ENCODE peak calls at places on chromosomes 11 and 22, in nine cellular contexts. T, K, A, X, Y, R, Z, S and O are unnamed samples.

GRCh38 chr22:37008365-37008764 is 10.9 kb downstream of the TST start:
- DNase-seq in K (peak; percentile 18), X (no peak), R (no peak), S (no peak), Y (no peak), A (no peak), T (no peak), Z (no peak), O (no peak)

GRCh38 chr11:65790902-65791650 is 4.2 kb downstream of the OVOL1 start:
- DNase-seq in Z (no peak), A (no peak), Y (no peak), T (no peak), X (no peak), K (no peak), R (no peak), S (no peak), O (no peak)

GRCh38 chr11:109808569-109808968 is 284.6 kb upstream of the ZC3H12C start:
- DNase-seq in A (no peak), S (no peak), Y (no peak), Z (no peak), R (no peak), X (no peak), K (peak; percentile 20), T (no peak), O (no peak)

GRCh38 chr22:24105018-24105360 is 76.3 kb upstream of the SUSD2 start:
- DNase-seq in S (peak; percentile 79), T (no peak), Z (no peak), Y (no peak), X (no peak), R (no peak), A (no peak), K (no peak), O (no peak)

GRCh38 chr11:1116104-1116503 is 41.4 kb downstream of the MUC2 start:
- DNase-seq in Z (no peak), X (no peak), T (no peak), S (peak; percentile 32), Y (no peak), R (no peak), A (no peak), K (no peak), O (peak; percentile 33)

GRCh38 chr11:73942030-73942429 is 8.8 kb upstream of the DNAJB13 start:
- DNase-seq in R (no peak), A (no peak), S (no peak), Y (no peak), K (peak; percentile 53), T (no peak), X (no peak), Z (no peak), O (no peak)

GRCh38 chr22:27311666-27312566 is 489.6 kb downstream of the MN1 start:
- DNase-seq in Y (no peak), R (no peak), T (no peak), A (peak; percentile 23), Z (no peak), K (no peak), X (no peak), S (no peak), O (no peak)

GRCh38 chr11:91243630-91244029 is 981.0 kb upstream of the FAT3 start:
- DNase-seq in A (no peak), T (no peak), K (no peak), S (no peak), R (no peak), Y (no peak), Z (no peak), X (no peak), O (no peak)

GRCh38 chr11:63682045-63682915 is 980 bp downstream of the RTN3 start:
- DNase-seq in A (peak; percentile 48), S (peak; percentile 67), Y (no peak), T (no peak), Z (no peak), R (peak; percentile 8), K (peak; percentile 53), X (peak; percentile 42), O (no peak)

GRCh38 chr11:130472434-130472961 is 24.1 kb downstream of the ADAMTS15 start:
- DNase-seq in Y (no peak), S (no peak), Z (no peak), K (no peak), T (no peak), A (no peak), X (no peak), R (no peak), O (no peak)

GRCh38 chr11:130471731-130472433 is 23.4 kb downstream of the ADAMTS15 start:
- DNase-seq in T (no peak), K (no peak), Z (no peak), A (no peak), S (no peak), X (no peak), Y (no peak), R (no peak), O (no peak)

GRCh38 chr11:130474637-130475400 is 26.4 kb downstream of the ADAMTS15 start:
- DNase-seq in A (no peak), Y (no peak), S (no peak), R (no peak), X (no peak), Z (no peak), K (no peak), T (no peak), O (no peak)

GRCh38 chr11:130473795-130474377 is 25.4 kb downstream of the ADAMTS15 start:
- DNase-seq in Y (no peak), K (no peak), R (no peak), X (no peak), Z (no peak), S (no peak), T (no peak), A (no peak), O (no peak)

DNA sequence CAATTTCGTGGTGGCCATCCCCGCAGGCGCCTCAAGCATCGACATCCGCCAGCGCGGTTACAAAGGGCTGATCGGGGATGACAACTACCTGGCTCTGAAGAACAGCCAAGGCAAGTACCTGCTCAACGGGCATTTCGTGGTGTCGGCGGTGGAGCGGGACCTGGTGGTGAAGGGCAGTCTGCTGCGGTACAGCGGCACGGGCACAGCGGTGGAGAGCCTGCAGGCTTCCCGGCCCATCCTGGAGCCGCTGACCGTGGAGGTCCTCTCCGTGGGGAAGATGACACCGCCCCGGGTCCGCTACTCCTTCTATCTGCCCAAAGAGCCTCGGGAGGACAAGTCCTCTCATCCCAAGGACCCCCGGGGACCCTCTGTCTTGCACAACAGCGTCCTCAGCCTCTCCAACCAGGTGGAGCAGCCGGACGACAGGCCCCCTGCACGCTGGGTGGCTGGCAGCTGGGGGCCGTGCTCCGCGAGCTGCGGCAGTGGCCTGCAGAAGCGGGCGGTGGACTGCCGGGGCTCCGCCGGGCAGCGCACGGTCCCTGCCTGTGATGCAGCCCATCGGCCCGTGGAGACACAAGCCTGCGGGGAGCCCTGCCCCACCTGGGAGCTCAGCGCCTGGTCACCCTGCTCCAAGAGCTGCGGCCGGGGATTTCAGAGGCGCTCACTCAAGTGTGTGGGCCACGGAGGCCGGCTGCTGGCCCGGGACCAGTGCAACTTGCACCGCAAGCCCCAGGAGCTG is 24.8 kb downstream of the ADAMTS15 start:
- DNase-seq in Z (no peak), Y (no peak), T (no peak), A (no peak), R (no peak), X (no peak), S (no peak), K (no peak), O (no peak)
- TF ChIP-seq EP300 in Z (no peak), Y (no peak), T (no peak), A (no peak), R (no peak), X (no peak), S (no peak), K (no peak), O (no peak)

GRCh38 chr22:19921544-19922081 is 20.0 kb upstream of the COMT start:
- DNase-seq in Z (no peak), S (no peak), X (no peak), R (no peak), Y (no peak), A (no peak), T (no peak), K (no peak), O (no peak)
- TF ChIP-seq CTCF in Z (no peak), S (no peak), X (no peak), R (no peak), Y (no peak), A (no peak), T (no peak), K (no peak), O (no peak)

DNA sequence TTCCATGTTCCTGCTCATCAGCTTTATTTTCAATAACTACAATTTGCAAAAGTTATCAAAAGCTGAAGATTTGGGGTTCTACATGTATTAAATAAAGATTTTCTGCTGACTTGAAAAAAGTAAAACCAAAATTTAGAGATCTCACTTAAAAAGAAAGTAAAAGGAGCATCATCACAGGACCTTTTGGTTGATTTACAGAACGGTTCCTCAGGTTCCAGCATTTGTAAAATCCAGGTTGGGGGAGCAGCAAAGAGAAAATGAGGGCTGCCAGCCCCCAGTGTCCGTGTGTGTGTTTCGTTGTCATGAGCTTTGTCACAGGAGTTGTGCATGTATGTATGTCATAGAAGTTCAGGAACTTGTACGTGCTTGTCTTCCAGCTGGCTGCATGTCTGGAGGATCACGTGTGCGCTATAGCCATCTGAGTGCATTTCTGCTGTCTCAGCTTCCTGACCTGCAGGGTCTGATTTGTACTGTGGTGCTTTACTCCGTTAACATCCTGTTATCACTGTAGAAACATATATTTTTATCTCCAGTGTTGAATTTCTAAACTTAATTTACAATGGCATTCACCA is 15.8 kb downstream of the MOV10L1 start:
- DNase-seq in T (no peak), A (no peak), Z (no peak), K (peak; percentile 64), X (no peak), R (no peak), Y (no peak), S (no peak), O (peak; percentile 32)
- TF ChIP-seq POLR2A in T (no peak), A (no peak), Z (no peak), K (no peak), X (no peak), R (no peak), Y (no peak), S (no peak), O (no peak)

GRCh38 chr11:130947481-130947880 is 31.2 kb upstream of the SNX19 start:
- DNase-seq in A (no peak), R (no peak), Y (no peak), T (no peak), K (no peak), X (no peak), S (no peak), Z (no peak), O (no peak)

GRCh38 chr11:130947889-130948288 is 31.6 kb upstream of the SNX19 start:
- DNase-seq in K (no peak), T (no peak), X (no peak), A (no peak), Y (no peak), R (no peak), Z (no peak), S (no peak), O (no peak)

GRCh38 chr11:130940706-130941105 is 24.4 kb upstream of the SNX19 start:
- DNase-seq in X (no peak), Y (no peak), S (no peak), K (no peak), R (no peak), A (no peak), Z (no peak), T (no peak), O (no peak)

GRCh38 chr11:130947058-130947457 is 30.8 kb upstream of the SNX19 start:
- DNase-seq in T (no peak), A (no peak), X (no peak), S (no peak), K (no peak), Z (no peak), Y (no peak), R (no peak), O (no peak)

DNA sequence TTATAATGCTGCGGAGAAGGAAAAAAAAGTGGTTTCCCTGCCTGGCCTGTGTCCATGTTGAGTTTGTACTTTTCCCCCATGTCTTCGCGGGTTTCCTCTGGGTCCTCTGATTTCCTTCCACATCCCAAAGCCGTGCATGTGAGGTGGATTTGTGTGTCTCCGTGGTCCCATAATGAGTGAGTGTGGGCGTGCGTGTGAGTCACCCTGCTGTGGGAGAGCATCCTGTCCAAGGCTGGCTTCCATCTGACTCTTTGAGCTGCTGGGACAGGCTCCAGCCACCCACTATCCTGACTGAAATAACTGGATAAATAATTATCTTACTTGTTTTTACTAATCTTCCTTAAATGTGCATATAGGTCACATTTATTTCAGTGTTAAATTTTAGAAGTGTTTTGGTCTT is 29.7 kb upstream of the SNX19 start:
- DNase-seq in K (no peak), X (no peak), Z (no peak), Y (no peak), S (peak; percentile 74), A (peak; percentile 10), T (no peak), R (no peak), O (no peak)
- TF ChIP-seq EP300 in K (no peak), X (no peak), Z (no peak), Y (no peak), S (no peak), A (no peak), T (no peak), R (no peak), O (no peak)